ENCODE peak calls at places on chromosomes 11 and 22, in seven cellular contexts. J, R, G, X, Q, U and P are unnamed samples.

GRCh38 chr11:13109616-13110015 is 100.5 kb downstream of the RASSF10 start:
- DNase-seq in J (no peak), R (no peak), G (no peak), X (no peak), Q (no peak), U (no peak), P (no peak)

GRCh38 chr11:61919841-61920631 is 2.7 kb upstream of the RAB3IL1 start:
- DNase-seq in J (no peak), R (peak), G (no peak), X (no peak), Q (no peak), U (no peak), P (no peak)

GRCh38 chr22:43783777-43784176 is 28.3 kb downstream of the EFCAB6 start:
- DNase-seq in J (no peak), R (no peak), G (no peak), X (no peak), Q (no peak), U (no peak), P (no peak)

GRCh38 chr22:48244388-48245118 is 1482.1 kb downstream of the TBC1D22A start:
- DNase-seq in J (no peak), R (peak), G (no peak), X (no peak), Q (no peak), U (no peak), P (no peak)

GRCh38 chr11:27701262-27702105 is 1.2 kb upstream of the BDNF start:
- DNase-seq in J (peak), R (peak), G (no peak), X (no peak), Q (peak), U (peak), P (peak)

GRCh38 chr22:20422271-20422958 is 15.2 kb downstream of the SCARF2 start:
- DNase-seq in J (peak), R (no peak), G (no peak), X (no peak), Q (no peak), U (no peak), P (peak)

GRCh38 chr11:12723410-12724297 is 49.4 kb downstream of the TEAD1 start:
- DNase-seq in J (no peak), R (no peak), G (no peak), X (no peak), Q (peak), U (no peak), P (no peak)

GRCh38 chr11:33040127-33040861 is 922 bp downstream of the TCP11L1 start:
- DNase-seq in J (peak), R (no peak), G (peak), X (no peak), Q (peak), U (peak), P (no peak)

GRCh38 chr11:93407777-93408401 is 77.3 kb downstream of the DEUP1 start:
- DNase-seq in J (no peak), R (no peak), G (no peak), X (no peak), Q (no peak), U (no peak), P (peak)

GRCh38 chr22:50621948-50622722 is 5.8 kb downstream of the ARSA start:
- DNase-seq in J (peak), R (no peak), G (no peak), X (no peak), Q (no peak), U (peak), P (peak)

GRCh38 chr11:119571311-119571710 is 148.3 kb upstream of the THY1 start:
- DNase-seq in J (no peak), R (no peak), G (no peak), X (no peak), Q (no peak), U (no peak), P (no peak)

GRCh38 chr11:16124390-16124789 is 232.0 kb downstream of the SOX6 start:
- DNase-seq in J (no peak), R (no peak), G (no peak), X (no peak), Q (no peak), U (no peak), P (no peak)

GRCh38 chr11:75337195-75337654 is 14.2 kb downstream of the ARRB1 start:
- DNase-seq in J (no peak), R (no peak), G (no peak), X (no peak), Q (peak), U (no peak), P (peak)

GRCh38 chr11:133821776-133822175 is 23.5 kb downstream of the SPATA19 start:
- DNase-seq in J (peak), R (peak), G (no peak), X (peak), Q (no peak), U (peak), P (peak)